ENCODE peak calls at places on chromosomes 13 and 19, in ten cellular contexts. One of them, this sample, is unnamed.

GRCh38 chr19:30144242-30144758 is 202.3 kb downstream of the URI1 start:
- DNase-seq in left cardiac atrium: no peak
- DNase-seq in T-cell: no peak
- DNase-seq in HL-60: no peak
- DNase-seq in GM03348: no peak
- DNase-seq in activated naive CD8-positive, alpha-beta T cell treated with anti-CD3 and anti-CD28 coated beads for 36 hours: no peak
- DNase-seq in neural crest cell: no peak
- DNase-seq in stimulated activated CD4-positive, alpha-beta T cell treated with anti-CD3 and anti-CD28 coated beads, Interleukin-1b, Interleukin-23, amount 100 ng/mL, for 1 hour: no peak
- DNase-seq in AG08396: no peak
- DNase-seq in lower leg skin: no peak
- DNase-seq in this sample: peak; percentile 13

GRCh38 chr13:106650690-106651205 is 82.8 kb upstream of the ARGLU1 start:
- DNase-seq in left cardiac atrium: no peak
- DNase-seq in T-cell: no peak
- DNase-seq in HL-60: no peak
- DNase-seq in GM03348: no peak
- DNase-seq in activated naive CD8-positive, alpha-beta T cell treated with anti-CD3 and anti-CD28 coated beads for 36 hours: no peak
- DNase-seq in neural crest cell: no peak
- DNase-seq in stimulated activated CD4-positive, alpha-beta T cell treated with anti-CD3 and anti-CD28 coated beads, Interleukin-1b, Interleukin-23, amount 100 ng/mL, for 1 hour: no peak
- DNase-seq in AG08396: no peak
- DNase-seq in lower leg skin: no peak
- DNase-seq in this sample: no peak

GRCh38 chr19:35657904-35658700 is 8.2 kb upstream of the UPK1A start:
- DNase-seq in left cardiac atrium: no peak
- DNase-seq in T-cell: no peak
- DNase-seq in HL-60: no peak
- DNase-seq in GM03348: no peak
- DNase-seq in activated naive CD8-positive, alpha-beta T cell treated with anti-CD3 and anti-CD28 coated beads for 36 hours: no peak
- DNase-seq in neural crest cell: no peak
- DNase-seq in stimulated activated CD4-positive, alpha-beta T cell treated with anti-CD3 and anti-CD28 coated beads, Interleukin-1b, Interleukin-23, amount 100 ng/mL, for 1 hour: no peak
- DNase-seq in AG08396: no peak
- DNase-seq in lower leg skin: no peak
- DNase-seq in this sample: no peak

GRCh38 chr13:80550856-80551532 is 210.1 kb upstream of the SPRY2 start:
- DNase-seq in left cardiac atrium: no peak
- DNase-seq in T-cell: no peak
- DNase-seq in HL-60: no peak
- DNase-seq in GM03348: no peak
- DNase-seq in activated naive CD8-positive, alpha-beta T cell treated with anti-CD3 and anti-CD28 coated beads for 36 hours: no peak
- DNase-seq in neural crest cell: no peak
- DNase-seq in stimulated activated CD4-positive, alpha-beta T cell treated with anti-CD3 and anti-CD28 coated beads, Interleukin-1b, Interleukin-23, amount 100 ng/mL, for 1 hour: no peak
- DNase-seq in AG08396: no peak
- DNase-seq in lower leg skin: no peak
- DNase-seq in this sample: no peak

GRCh38 chr13:39862891-39863290 is 207.4 kb downstream of the COG6 start:
- DNase-seq in left cardiac atrium: no peak
- DNase-seq in T-cell: no peak
- DNase-seq in HL-60: no peak
- DNase-seq in GM03348: no peak
- DNase-seq in activated naive CD8-positive, alpha-beta T cell treated with anti-CD3 and anti-CD28 coated beads for 36 hours: no peak
- DNase-seq in neural crest cell: no peak
- DNase-seq in stimulated activated CD4-positive, alpha-beta T cell treated with anti-CD3 and anti-CD28 coated beads, Interleukin-1b, Interleukin-23, amount 100 ng/mL, for 1 hour: no peak
- DNase-seq in AG08396: no peak
- DNase-seq in lower leg skin: no peak
- DNase-seq in this sample: no peak

GRCh38 chr13:109605846-109606245 is 180.5 kb downstream of the IRS2 start:
- DNase-seq in left cardiac atrium: no peak
- DNase-seq in T-cell: no peak
- DNase-seq in HL-60: no peak
- DNase-seq in GM03348: no peak
- DNase-seq in activated naive CD8-positive, alpha-beta T cell treated with anti-CD3 and anti-CD28 coated beads for 36 hours: no peak
- DNase-seq in neural crest cell: no peak
- DNase-seq in stimulated activated CD4-positive, alpha-beta T cell treated with anti-CD3 and anti-CD28 coated beads, Interleukin-1b, Interleukin-23, amount 100 ng/mL, for 1 hour: no peak
- DNase-seq in AG08396: no peak
- DNase-seq in lower leg skin: no peak
- DNase-seq in this sample: no peak

GRCh38 chr13:54950546-54950945 is 1921.9 kb downstream of the OLFM4 start:
- DNase-seq in left cardiac atrium: no peak
- DNase-seq in T-cell: no peak
- DNase-seq in HL-60: no peak
- DNase-seq in GM03348: no peak
- DNase-seq in activated naive CD8-positive, alpha-beta T cell treated with anti-CD3 and anti-CD28 coated beads for 36 hours: no peak
- DNase-seq in neural crest cell: no peak
- DNase-seq in stimulated activated CD4-positive, alpha-beta T cell treated with anti-CD3 and anti-CD28 coated beads, Interleukin-1b, Interleukin-23, amount 100 ng/mL, for 1 hour: no peak
- DNase-seq in AG08396: no peak
- DNase-seq in lower leg skin: no peak
- DNase-seq in this sample: no peak

GRCh38 chr19:10874019-10874418 is 2.7 kb downstream of the CARM1 start:
- DNase-seq in left cardiac atrium: no peak
- DNase-seq in T-cell: no peak
- DNase-seq in HL-60: no peak
- DNase-seq in GM03348: no peak
- DNase-seq in activated naive CD8-positive, alpha-beta T cell treated with anti-CD3 and anti-CD28 coated beads for 36 hours: no peak
- DNase-seq in neural crest cell: no peak
- DNase-seq in stimulated activated CD4-positive, alpha-beta T cell treated with anti-CD3 and anti-CD28 coated beads, Interleukin-1b, Interleukin-23, amount 100 ng/mL, for 1 hour: no peak
- DNase-seq in AG08396: no peak
- DNase-seq in lower leg skin: no peak
- DNase-seq in this sample: no peak

GRCh38 chr19:703651-704446 is 4.9 kb upstream of the PALM start:
- DNase-seq in left cardiac atrium: peak; percentile 90
- DNase-seq in T-cell: peak; percentile 70
- DNase-seq in HL-60: peak; percentile 91
- DNase-seq in GM03348: peak; percentile 71
- DNase-seq in activated naive CD8-positive, alpha-beta T cell treated with anti-CD3 and anti-CD28 coated beads for 36 hours: peak; percentile 61
- DNase-seq in neural crest cell: peak; percentile 72
- DNase-seq in stimulated activated CD4-positive, alpha-beta T cell treated with anti-CD3 and anti-CD28 coated beads, Interleukin-1b, Interleukin-23, amount 100 ng/mL, for 1 hour: peak; percentile 20
- DNase-seq in AG08396: peak; percentile 75
- DNase-seq in lower leg skin: peak; percentile 50
- DNase-seq in this sample: no peak

This sample was measured in SHP77 treated with DMSO at 0.1 percent for 48 hours.